ENCODE peak calls at places on chromosomes 7 and 10, in six cellular contexts. W is NCI-H2081, Q is dorsolateral prefrontal cortex, Y is H7, V is neural crest cell, D is NCI-H1417. H is an unnamed sample.

GRCh38 chr7:40382145-40382544 is 247.3 kb downstream of the SUGCT start:
- DNase-seq in D (no peak), Y (no peak), Q (no peak), V (no peak), W (no peak), H (no peak)

GRCh38 chr7:157612664-157613561 is 276.1 kb downstream of the DNAJB6 start:
- DNase-seq in Q (no peak), D (peak), W (no peak), V (no peak), Y (peak), H (peak)

GRCh38 chr10:80164596-80164995 is 32.1 kb downstream of the PLAC9 start:
- DNase-seq in D (no peak), Y (no peak), W (no peak), Q (no peak), V (no peak), H (no peak)

GRCh38 chr10:112811741-112812551 is 138.1 kb upstream of the TCF7L2 start:
- DNase-seq in Q (no peak), Y (peak), W (no peak), D (no peak), V (no peak), H (no peak)

GRCh38 chr10:128087146-128087883 is 38.9 kb downstream of the MKI67 start:
- DNase-seq in D (no peak), Q (no peak), W (no peak), Y (no peak), V (no peak), H (no peak)

GRCh38 chr10:81040947-81041346 is 503.2 kb downstream of the SH2D4B start:
- DNase-seq in Y (no peak), Q (no peak), V (no peak), W (no peak), D (no peak), H (no peak)

GRCh38 chr10:80324086-80324485 is 32.5 kb downstream of the DYDC1 start:
- DNase-seq in Q (no peak), W (no peak), Y (no peak), V (no peak), D (no peak), H (no peak)

GRCh38 chr10:4181690-4182089 is 396.7 kb upstream of the KLF6 start:
- DNase-seq in W (no peak), V (no peak), Y (no peak), Q (no peak), D (no peak), H (no peak)

GRCh38 chr10:113226404-113226803 is 276.4 kb downstream of the TCF7L2 start:
- DNase-seq in V (no peak), D (no peak), Y (no peak), W (no peak), Q (no peak), H (peak)

GRCh38 chr7:73314271-73314670 is 5.6 kb upstream of the NSUN5 start:
- DNase-seq in V (no peak), W (no peak), Q (no peak), Y (no peak), D (no peak), H (no peak)

GRCh38 chr10:77637474-77637985 is at the start of gene KCNMA1:
- DNase-seq in Y (peak), Q (no peak), W (peak), V (no peak), D (peak), H (no peak)

GRCh38 chr7:22397981-22398380 is 41.0 kb upstream of the RAPGEF5 start:
- DNase-seq in D (peak), W (no peak), Q (no peak), Y (no peak), V (no peak), H (no peak)

GRCh38 chr10:116848912-116849270 is 408 bp upstream of the ENO4 start:
- DNase-seq in Y (no peak), W (no peak), Q (no peak), D (no peak), V (no peak), H (no peak)